ENCODE peak calls at places on chromosome 6, in ten cellular contexts. One of them, this sample, is unnamed.

GRCh38 chr6:157063176-157063934 is 260.0 kb downstream of the TMEM242 start:
- DNase-seq in AG10803: no peak
- DNase-seq in fibroblast of gingiva: no peak
- DNase-seq in endothelial cell: no peak
- DNase-seq in HT1080: no peak
- DNase-seq in hepatocyte: peak; percentile 26
- DNase-seq in activated CD4-positive, alpha-beta memory T cell treated with anti-CD3 and anti-CD28 coated beads for 36 hours: no peak
- DNase-seq in Right ventricle myocardium superior: no peak
- DNase-seq in neuronal stem cell: no peak
- DNase-seq in uterus: no peak
- DNase-seq in this sample: no peak

GRCh38 chr6:69847507-69847812 is 18.9 kb upstream of the COL19A1 start:
- DNase-seq in activated CD4-positive, alpha-beta memory T cell treated with anti-CD3 and anti-CD28 coated beads for 36 hours: no peak
- DNase-seq in Right ventricle myocardium superior: no peak
- DNase-seq in uterus: no peak
- DNase-seq in hepatocyte: no peak
- DNase-seq in AG10803: no peak
- DNase-seq in endothelial cell: no peak
- DNase-seq in neuronal stem cell: no peak
- DNase-seq in fibroblast of gingiva: no peak
- DNase-seq in HT1080: no peak
- DNase-seq in this sample: no peak

GRCh38 chr6:40879169-40879568 is 159.9 kb downstream of the UNC5CL start:
- DNase-seq in uterus: no peak
- DNase-seq in AG10803: no peak
- DNase-seq in fibroblast of gingiva: no peak
- DNase-seq in hepatocyte: no peak
- DNase-seq in endothelial cell: no peak
- DNase-seq in neuronal stem cell: no peak
- DNase-seq in activated CD4-positive, alpha-beta memory T cell treated with anti-CD3 and anti-CD28 coated beads for 36 hours: no peak
- DNase-seq in Right ventricle myocardium superior: no peak
- DNase-seq in HT1080: no peak
- DNase-seq in this sample: no peak

GRCh38 chr6:27280064-27280539 is 32.0 kb downstream of the POM121L2 start:
- DNase-seq in HT1080: peak; percentile 71
- DNase-seq in Right ventricle myocardium superior: no peak
- DNase-seq in activated CD4-positive, alpha-beta memory T cell treated with anti-CD3 and anti-CD28 coated beads for 36 hours: peak; percentile 30
- DNase-seq in hepatocyte: peak; percentile 73
- DNase-seq in uterus: no peak
- DNase-seq in endothelial cell: peak; percentile 56
- DNase-seq in AG10803: peak; percentile 43
- DNase-seq in neuronal stem cell: no peak
- DNase-seq in fibroblast of gingiva: peak; percentile 36
- DNase-seq in this sample: peak; percentile 65

GRCh38 chr6:45737331-45738056 is 278.2 kb downstream of the CLIC5 start:
- DNase-seq in uterus: no peak
- DNase-seq in HT1080: no peak
- DNase-seq in Right ventricle myocardium superior: no peak
- DNase-seq in endothelial cell: no peak
- DNase-seq in AG10803: no peak
- DNase-seq in activated CD4-positive, alpha-beta memory T cell treated with anti-CD3 and anti-CD28 coated beads for 36 hours: peak; percentile 24
- DNase-seq in hepatocyte: no peak
- DNase-seq in fibroblast of gingiva: no peak
- DNase-seq in neuronal stem cell: no peak
- DNase-seq in this sample: no peak

GRCh38 chr6:2684059-2684749 is 66.5 kb downstream of the MYLK4 start:
- DNase-seq in uterus: no peak
- DNase-seq in activated CD4-positive, alpha-beta memory T cell treated with anti-CD3 and anti-CD28 coated beads for 36 hours: no peak
- DNase-seq in endothelial cell: no peak
- DNase-seq in HT1080: peak; percentile 82
- DNase-seq in neuronal stem cell: no peak
- DNase-seq in Right ventricle myocardium superior: no peak
- DNase-seq in hepatocyte: no peak
- DNase-seq in AG10803: no peak
- DNase-seq in fibroblast of gingiva: no peak
- DNase-seq in this sample: no peak

GRCh38 chr6:119147101-119148053 is 68.9 kb upstream of the FAM184A start:
- DNase-seq in HT1080: peak; percentile 99
- DNase-seq in uterus: peak; percentile 63
- DNase-seq in endothelial cell: no peak
- DNase-seq in Right ventricle myocardium superior: peak; percentile 52
- DNase-seq in activated CD4-positive, alpha-beta memory T cell treated with anti-CD3 and anti-CD28 coated beads for 36 hours: peak; percentile 75
- DNase-seq in fibroblast of gingiva: peak; percentile 92
- DNase-seq in hepatocyte: peak; percentile 86
- DNase-seq in AG10803: peak; percentile 92
- DNase-seq in neuronal stem cell: no peak
- DNase-seq in this sample: peak; percentile 92

GRCh38 chr6:106083618-106084017 is 2.5 kb upstream of the PRDM1 start:
- DNase-seq in endothelial cell: no peak
- DNase-seq in activated CD4-positive, alpha-beta memory T cell treated with anti-CD3 and anti-CD28 coated beads for 36 hours: peak; percentile 56
- DNase-seq in hepatocyte: no peak
- DNase-seq in Right ventricle myocardium superior: no peak
- DNase-seq in fibroblast of gingiva: no peak
- DNase-seq in uterus: no peak
- DNase-seq in neuronal stem cell: no peak
- DNase-seq in HT1080: no peak
- DNase-seq in AG10803: peak; percentile 31
- DNase-seq in this sample: no peak

GRCh38 chr6:36130672-36131516 is 581 bp downstream of the MAPK13 start:
- DNase-seq in endothelial cell: no peak
- DNase-seq in neuronal stem cell: peak; percentile 21
- DNase-seq in uterus: no peak
- DNase-seq in fibroblast of gingiva: no peak
- DNase-seq in AG10803: no peak
- DNase-seq in activated CD4-positive, alpha-beta memory T cell treated with anti-CD3 and anti-CD28 coated beads for 36 hours: peak; percentile 86
- DNase-seq in HT1080: no peak
- DNase-seq in Right ventricle myocardium superior: peak; percentile 53
- DNase-seq in hepatocyte: peak; percentile 86
- DNase-seq in this sample: peak; percentile 73

GRCh38 chr6:164807125-164807524 is 502.3 kb downstream of the C6orf118 start:
- DNase-seq in uterus: no peak
- DNase-seq in HT1080: no peak
- DNase-seq in endothelial cell: no peak
- DNase-seq in neuronal stem cell: no peak
- DNase-seq in activated CD4-positive, alpha-beta memory T cell treated with anti-CD3 and anti-CD28 coated beads for 36 hours: no peak
- DNase-seq in Right ventricle myocardium superior: no peak
- DNase-seq in AG10803: no peak
- DNase-seq in fibroblast of gingiva: no peak
- DNase-seq in hepatocyte: no peak
- DNase-seq in this sample: no peak

GRCh38 chr6:137927777-137928218 is 60.7 kb downstream of the TNFAIP3 start:
- DNase-seq in fibroblast of gingiva: no peak
- DNase-seq in neuronal stem cell: no peak
- DNase-seq in Right ventricle myocardium superior: no peak
- DNase-seq in hepatocyte: no peak
- DNase-seq in endothelial cell: no peak
- DNase-seq in HT1080: no peak
- DNase-seq in uterus: no peak
- DNase-seq in activated CD4-positive, alpha-beta memory T cell treated with anti-CD3 and anti-CD28 coated beads for 36 hours: peak; percentile 88
- DNase-seq in AG10803: no peak
- DNase-seq in this sample: no peak

GRCh38 chr6:98747960-98748359 is 86.4 kb upstream of the POU3F2 start:
- DNase-seq in HT1080: peak; percentile 48
- DNase-seq in AG10803: no peak
- DNase-seq in Right ventricle myocardium superior: no peak
- DNase-seq in activated CD4-positive, alpha-beta memory T cell treated with anti-CD3 and anti-CD28 coated beads for 36 hours: no peak
- DNase-seq in hepatocyte: no peak
- DNase-seq in uterus: no peak
- DNase-seq in fibroblast of gingiva: no peak
- DNase-seq in neuronal stem cell: no peak
- DNase-seq in endothelial cell: no peak
- DNase-seq in this sample: no peak